ENCODE peak calls at places on chromosomes 2 and 18, in six cellular contexts. Z is brain microvascular endothelial cell, K is MM.1S, D is osteocyte, F is WERI-Rb-1, H is dorsolateral prefrontal cortex. N is an unnamed sample.

GRCh38 chr18:23718243-23718720 is 29.0 kb downstream of the LAMA3 start:
- DNase-seq in D (no peak), K (no peak), H (no peak), Z (peak; percentile 91), F (no peak), N (no peak)

GRCh38 chr18:76256897-76257500 is 238.0 kb downstream of the ZNF516 start:
- DNase-seq in Z (peak; percentile 51), K (peak; percentile 64), H (peak; percentile 58), F (peak; percentile 44), D (no peak), N (no peak)

GRCh38 chr18:22505136-22505535 is 87.4 kb upstream of the CTAGE1 start:
- DNase-seq in D (no peak), Z (no peak), F (no peak), H (no peak), K (no peak), N (no peak)

GRCh38 chr2:134818321-134818720 is 20.1 kb upstream of the ACMSD start:
- DNase-seq in H (no peak), D (no peak), F (no peak), Z (no peak), K (no peak), N (no peak)

GRCh38 chr2:152465541-152465940 is 130.6 kb downstream of the FMNL2 start:
- DNase-seq in D (no peak), Z (no peak), F (peak; percentile 70), K (no peak), H (no peak), N (no peak)

GRCh38 chr2:127575185-127575765 is 39.8 kb downstream of the MYO7B start:
- DNase-seq in H (no peak), F (no peak), K (peak; percentile 36), Z (no peak), D (no peak), N (peak; percentile 58)

GRCh38 chr2:20675701-20676352 is 8.9 kb downstream of the GDF7 start:
- DNase-seq in D (no peak), Z (no peak), K (peak; percentile 86), F (peak; percentile 55), H (no peak), N (no peak)

GRCh38 chr2:134943540-134943939 is 24.9 kb downstream of the CCNT2 start:
- DNase-seq in K (no peak), Z (no peak), H (no peak), D (no peak), F (no peak), N (peak; percentile 38)

GRCh38 chr2:172931923-172932520 is 143.6 kb upstream of the MAP3K20 start:
- DNase-seq in Z (peak; percentile 70), K (peak; percentile 67), H (peak; percentile 67), F (peak; percentile 52), D (no peak), N (peak; percentile 45)

GRCh38 chr2:190136259-190136658 is 73.7 kb upstream of the MSTN start:
- DNase-seq in H (no peak), Z (no peak), F (no peak), D (no peak), K (no peak), N (no peak)

GRCh38 chr2:201680743-201681142 is 17.7 kb downstream of the MPP4 start:
- DNase-seq in Z (no peak), F (peak; percentile 61), H (no peak), K (no peak), D (no peak), N (peak; percentile 37)

GRCh38 chr2:238389985-238390682 is 36.6 kb upstream of the ASB1 start:
- DNase-seq in F (no peak), H (no peak), Z (no peak), D (no peak), K (no peak), N (no peak)

GRCh38 chr18:50880108-50880465 is 1.2 kb downstream of the ME2 start:
- DNase-seq in K (no peak), D (no peak), H (no peak), Z (no peak), F (no peak), N (peak; percentile 20)

GRCh38 chr2:217743980-217744761 is 258.6 kb downstream of the TNS1 start:
- DNase-seq in D (peak; percentile 60), K (no peak), Z (no peak), H (no peak), F (no peak), N (no peak)

GRCh38 chr2:23711979-23712755 is 214.8 kb downstream of the ATAD2B start:
- DNase-seq in Z (peak; percentile 75), H (no peak), K (no peak), D (peak; percentile 87), F (no peak), N (no peak)

GRCh38 chr2:58341047-58341446 is 99.9 kb upstream of the FANCL start:
- DNase-seq in D (no peak), F (no peak), K (no peak), Z (no peak), H (no peak), N (no peak)

GRCh38 chr18:59900222-59901128 is 679 bp downstream of the PMAIP1 start:
- DNase-seq in F (peak; percentile 61), K (peak; percentile 68), D (no peak), Z (peak; percentile 81), H (no peak), N (peak; percentile 62)

GRCh38 chr2:3142961-3143571 is 234.6 kb downstream of the EIPR1 start:
- DNase-seq in F (no peak), K (no peak), D (peak; percentile 74), Z (no peak), H (peak; percentile 63), N (no peak)

GRCh38 chr2:55163895-55164509 is 68.1 kb downstream of the CLHC1 start:
- DNase-seq in F (no peak), H (no peak), K (no peak), D (peak; percentile 25), Z (no peak), N (no peak)
- TF ChIP-seq CTCF in F (no peak), H (no peak), K (no peak), D (no peak), Z (no peak), N (no peak)

GRCh38 chr2:39697480-39697879 is 31.8 kb downstream of the TMEM178A start:
- DNase-seq in Z (no peak), K (no peak), D (no peak), F (no peak), H (no peak), N (no peak)

GRCh38 chr2:39693275-39693674 is 27.6 kb downstream of the TMEM178A start:
- DNase-seq in F (no peak), D (no peak), Z (no peak), K (no peak), H (no peak), N (no peak)

GRCh38 chr2:39701137-39701536 is 35.4 kb downstream of the TMEM178A start:
- DNase-seq in D (no peak), Z (no peak), F (no peak), H (no peak), K (no peak), N (no peak)

GRCh38 chr2:39696072-39696471 is 30.4 kb downstream of the TMEM178A start:
- DNase-seq in H (no peak), K (no peak), D (no peak), Z (peak; percentile 92), F (no peak), N (no peak)

GRCh38 chr2:39696838-39697237 is 31.1 kb downstream of the TMEM178A start:
- DNase-seq in H (no peak), F (no peak), D (no peak), Z (peak; percentile 74), K (no peak), N (no peak)
- TF ChIP-seq CTCF in H (no peak), F (no peak), D (peak; percentile 59), Z (peak; percentile 12), K (no peak), N (no peak)

GRCh38 chr2:179900655-179901054 is 39.2 kb upstream of the ZNF385B start:
- DNase-seq in K (no peak), Z (no peak), H (no peak), F (no peak), D (no peak), N (no peak)

GRCh38 chr2:179899666-179900065 is 38.3 kb upstream of the ZNF385B start:
- DNase-seq in D (no peak), F (no peak), Z (no peak), H (no peak), K (no peak), N (no peak)

GRCh38 chr2:179893616-179894015 is 32.2 kb upstream of the ZNF385B start:
- DNase-seq in Z (no peak), K (no peak), H (no peak), F (no peak), D (no peak), N (no peak)

DNA sequence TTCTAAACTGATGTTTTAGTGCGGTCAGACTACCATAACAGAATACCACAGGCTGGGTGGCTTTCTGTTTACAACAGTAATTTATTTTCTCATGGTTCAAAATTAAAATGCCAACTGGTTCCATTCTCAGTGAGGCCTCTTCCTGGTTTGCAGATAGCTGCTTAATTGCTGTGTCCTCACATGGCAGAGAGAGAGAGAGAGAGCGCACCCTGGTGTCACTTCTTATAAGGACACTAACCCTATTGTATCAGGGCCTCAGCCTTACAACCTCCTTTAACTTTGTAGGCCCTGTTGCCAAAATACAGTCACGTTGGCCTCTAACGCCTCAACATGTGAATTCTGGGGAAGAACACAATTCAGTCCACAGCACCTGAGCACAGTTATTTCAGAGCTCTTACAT is 37.5 kb upstream of the ZNF385B start:
- DNase-seq in K (peak; percentile 78), H (no peak), Z (peak; percentile 39), F (peak; percentile 67), D (no peak), N (peak; percentile 8)
- TF ChIP-seq CTCF in K (peak; percentile 73), H (no peak), Z (peak; percentile 74), F (peak; percentile 75), D (peak; percentile 27), N (no peak)

DNA sequence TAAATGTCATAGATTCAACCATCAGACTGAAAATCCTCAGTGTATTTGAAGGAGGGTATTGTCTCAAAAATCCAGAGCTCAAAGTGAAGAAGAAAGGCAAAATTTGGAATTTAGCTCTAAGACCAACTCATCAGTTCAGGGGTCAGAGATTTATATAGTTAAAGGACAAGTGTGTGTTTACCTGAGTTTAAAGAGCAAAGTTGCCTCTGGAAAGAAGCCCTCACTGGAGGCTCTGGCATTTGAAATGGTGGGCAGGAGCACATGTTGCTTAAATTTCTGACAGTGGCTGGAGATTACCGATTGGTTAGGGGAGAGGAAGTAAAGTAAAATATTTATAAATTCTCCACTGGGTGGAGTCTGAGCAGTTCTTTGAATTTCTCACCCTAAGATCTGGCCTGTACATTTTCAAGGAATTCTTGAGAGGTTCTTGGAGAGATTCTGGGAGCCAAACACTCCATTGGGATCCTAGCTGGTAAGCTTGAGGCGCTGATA is at the start of gene KYNU:
- DNase-seq in Z (no peak), H (no peak), D (no peak), K (no peak), F (no peak), N (no peak)
- TF ChIP-seq CTCF in Z (peak; percentile 16), H (no peak), D (peak; percentile 14), K (no peak), F (no peak), N (peak; percentile 13)

GRCh38 chr2:215380699-215381098 is 55.2 kb downstream of the FN1 start:
- DNase-seq in D (no peak), Z (peak; percentile 38), H (no peak), K (no peak), F (no peak), N (no peak)
- TF ChIP-seq CTCF in D (no peak), Z (no peak), H (no peak), K (no peak), F (no peak), N (no peak)